ENCODE peak calls at places on chromosomes 7 and 10, in five cellular contexts. G is activated naive CD4-positive, alpha-beta T cell treated with Interleukin-2 at 50 U/mL for 16 hours; I is OCI-LY7; R is AG04450; V is choroid plexus epithelial cell. O is an unnamed sample.

GRCh38 chr7:64619705-64620104 is 46.2 kb upstream of the ZNF107 start:
- DNase-seq in G (no peak), I (peak; percentile 44), R (no peak), V (no peak), O (no peak)

GRCh38 chr10:7449063-7449695 is 38.3 kb upstream of the SFMBT2 start:
- DNase-seq in G (no peak), I (no peak), R (no peak), V (no peak), O (no peak)

GRCh38 chr7:130791746-130792145 is 57.7 kb upstream of the KLF14 start:
- DNase-seq in G (no peak), I (no peak), R (no peak), V (no peak), O (no peak)

GRCh38 chr7:107294182-107294581 is 125.4 kb downstream of the HBP1 start:
- DNase-seq in G (no peak), I (no peak), R (no peak), V (no peak), O (no peak)

GRCh38 chr10:112946649-112947048 is 3.4 kb upstream of the TCF7L2 start:
- DNase-seq in G (no peak), I (no peak), R (no peak), V (no peak), O (no peak)

GRCh38 chr10:5292196-5292735 is 72.5 kb upstream of the UCN3 start:
- DNase-seq in G (no peak), I (peak; percentile 7), R (no peak), V (no peak), O (no peak)

GRCh38 chr10:89891006-89891405 is 189.6 kb downstream of the KIF20B start:
- DNase-seq in G (no peak), I (no peak), R (no peak), V (peak; percentile 16), O (no peak)

GRCh38 chr10:114584419-114584818 is 73.7 kb downstream of the ABLIM1 start:
- DNase-seq in G (no peak), I (no peak), R (no peak), V (no peak), O (no peak)

GRCh38 chr10:92011560-92012214 is 88.1 kb downstream of the BTAF1 start:
- DNase-seq in G (no peak), I (no peak), R (no peak), V (peak; percentile 64), O (no peak)

GRCh38 chr7:73850781-73851207 is 8.5 kb upstream of the METTL27 start:
- DNase-seq in G (no peak), I (no peak), R (peak; percentile 94), V (peak; percentile 98), O (peak; percentile 91)

GRCh38 chr7:100489824-100490223 is 6.1 kb downstream of the NYAP1 start:
- DNase-seq in G (no peak), I (peak; percentile 85), R (peak; percentile 94), V (peak; percentile 96), O (peak; percentile 75)

GRCh38 chr10:25059990-25060389 is 43.6 kb downstream of the THNSL1 start:
- DNase-seq in G (no peak), I (no peak), R (peak; percentile 52), V (peak; percentile 94), O (no peak)

GRCh38 chr10:118908487-118909280 is 120.8 kb upstream of the NANOS1 start:
- DNase-seq in G (no peak), I (no peak), R (no peak), V (no peak), O (no peak)

GRCh38 chr10:6713716-6714115 is 133.6 kb upstream of the PRKCQ start:
- DNase-seq in G (no peak), I (peak; percentile 2), R (no peak), V (no peak), O (no peak)

GRCh38 chr10:60646966-60647796 is 131.1 kb upstream of the CDK1 start:
- DNase-seq in G (peak; percentile 18), I (peak; percentile 63), R (peak; percentile 38), V (peak; percentile 87), O (no peak)

GRCh38 chr10:94129393-94130130 is 135.8 kb downstream of the PLCE1 start:
- DNase-seq in G (no peak), I (no peak), R (peak; percentile 45), V (peak; percentile 49), O (no peak)

GRCh38 chr7:1940402-1940786 is 270.3 kb downstream of the ELFN1 start:
- DNase-seq in G (peak; percentile 88), I (peak; percentile 80), R (no peak), V (peak; percentile 66), O (no peak)

GRCh38 chr7:144379791-144380384 is 23.6 kb downstream of the NOBOX start:
- DNase-seq in G (no peak), I (no peak), R (no peak), V (no peak), O (no peak)

GRCh38 chr7:74365320-74366022 is 76.3 kb downstream of the CLIP2 start:
- DNase-seq in G (no peak), I (peak; percentile 75), R (no peak), V (peak; percentile 86), O (no peak)

GRCh38 chr7:67621704-67622103 is 625.1 kb downstream of the TYW1 start:
- DNase-seq in G (no peak), I (no peak), R (no peak), V (no peak), O (no peak)

GRCh38 chr10:46550795-46551700 is 5.4 kb downstream of the GPRIN2 start:
- DNase-seq in G (peak; percentile 1), I (no peak), R (no peak), V (no peak), O (no peak)

GRCh38 chr7:19491821-19492452 is 216.9 kb downstream of the POLR1F start:
- DNase-seq in G (no peak), I (peak; percentile 15), R (peak; percentile 8), V (peak; percentile 83), O (no peak)

GRCh38 chr10:119079572-119080520 is 771 bp downstream of the EIF3A start:
- DNase-seq in G (peak; percentile 72), I (peak; percentile 71), R (peak; percentile 34), V (peak; percentile 84), O (peak; percentile 26)

GRCh38 chr10:132136689-132137088 is 50.1 kb upstream of the DPYSL4 start:
- DNase-seq in G (no peak), I (no peak), R (no peak), V (no peak), O (no peak)

GRCh38 chr7:43553999-43554398 is 28.9 kb upstream of the STK17A start:
- DNase-seq in G (no peak), I (no peak), R (no peak), V (peak; percentile 89), O (no peak)

GRCh38 chr10:102743588-102744373 is at the start of gene WBP1L:
- DNase-seq in G (peak; percentile 95), I (peak; percentile 99), R (peak; percentile 99), V (peak; percentile 100), O (peak; percentile 98)

GRCh38 chr7:55155351-55156117 is 136.7 kb downstream of the EGFR start:
- DNase-seq in G (no peak), I (peak; percentile 60), R (no peak), V (no peak), O (no peak)

GRCh38 chr10:111968624-111969023 is 214.9 kb downstream of the GPAM start:
- DNase-seq in G (no peak), I (no peak), R (no peak), V (no peak), O (no peak)

GRCh38 chr10:79298403-79299244 is 48.6 kb upstream of the PPIF start:
- DNase-seq in G (peak; percentile 54), I (no peak), R (peak; percentile 91), V (peak; percentile 97), O (peak; percentile 70)

GRCh38 chr10:2800178-2800577 is 267.2 kb upstream of the PFKP start:
- DNase-seq in G (no peak), I (no peak), R (no peak), V (no peak), O (no peak)

O was measured in brain pericyte.